ENCODE peak calls at places on chromosome 14, in nine cellular contexts. L, E, T, Z, B, V, X, U and M are unnamed samples.

GRCh38 chr14:100761481-100761880 is 34.8 kb downstream of the DLK1 start:
- DNase-seq in L (no peak), E (no peak), T (no peak), Z (no peak), B (no peak), V (no peak), X (no peak), U (no peak), M (no peak)

GRCh38 chr14:100388137-100389050 is 65.3 kb downstream of the SLC25A47 start:
- DNase-seq in L (no peak), E (no peak), T (no peak), Z (no peak), B (no peak), V (no peak), X (no peak), U (no peak), M (no peak)

GRCh38 chr14:44945264-44945663 is 16.5 kb downstream of the KLHL28 start:
- DNase-seq in L (no peak), E (no peak), T (no peak), Z (no peak), B (no peak), V (no peak), X (no peak), U (no peak), M (no peak)

GRCh38 chr14:99055816-99056215 is 216.2 kb downstream of the BCL11B start:
- DNase-seq in L (no peak), E (no peak), T (no peak), Z (no peak), B (no peak), V (no peak), X (no peak), U (no peak), M (peak; percentile 3)

GRCh38 chr14:79514700-79515099 is 696.6 kb downstream of the DIO2 start:
- DNase-seq in L (no peak), E (no peak), T (no peak), Z (no peak), B (no peak), V (no peak), X (no peak), U (no peak), M (no peak)

GRCh38 chr14:83260751-83261150 is 1727.1 kb upstream of the SEL1L start:
- DNase-seq in L (no peak), E (no peak), T (no peak), Z (no peak), B (no peak), V (no peak), X (no peak), U (no peak), M (no peak)

GRCh38 chr14:94407906-94408305 is 19.5 kb upstream of the SERPINA1 start:
- DNase-seq in L (no peak), E (no peak), T (no peak), Z (no peak), B (no peak), V (no peak), X (no peak), U (no peak), M (no peak)

GRCh38 chr14:63308723-63309317 is 9.9 kb downstream of the GPHB5 start:
- DNase-seq in L (no peak), E (no peak), T (no peak), Z (no peak), B (no peak), V (no peak), X (peak; percentile 79), U (no peak), M (no peak)

GRCh38 chr14:70189678-70190077 is 927 bp upstream of the SLC8A3 start:
- DNase-seq in L (no peak), E (no peak), T (no peak), Z (no peak), B (no peak), V (no peak), X (no peak), U (no peak), M (no peak)

GRCh38 chr14:71597289-71597920 is 334.8 kb upstream of the RGS6 start:
- DNase-seq in L (no peak), E (no peak), T (no peak), Z (no peak), B (no peak), V (no peak), X (no peak), U (no peak), M (no peak)
- H3K27ac ChIP-seq in L (no peak overlapping the region), E (no peak overlapping the region), T (no peak overlapping the region), Z (no peak overlapping the region), B (no peak overlapping the region), V (peak overlapping the region; percentile 52), X (no peak overlapping the region), U (no peak overlapping the region), M (no peak overlapping the region)

DNA sequence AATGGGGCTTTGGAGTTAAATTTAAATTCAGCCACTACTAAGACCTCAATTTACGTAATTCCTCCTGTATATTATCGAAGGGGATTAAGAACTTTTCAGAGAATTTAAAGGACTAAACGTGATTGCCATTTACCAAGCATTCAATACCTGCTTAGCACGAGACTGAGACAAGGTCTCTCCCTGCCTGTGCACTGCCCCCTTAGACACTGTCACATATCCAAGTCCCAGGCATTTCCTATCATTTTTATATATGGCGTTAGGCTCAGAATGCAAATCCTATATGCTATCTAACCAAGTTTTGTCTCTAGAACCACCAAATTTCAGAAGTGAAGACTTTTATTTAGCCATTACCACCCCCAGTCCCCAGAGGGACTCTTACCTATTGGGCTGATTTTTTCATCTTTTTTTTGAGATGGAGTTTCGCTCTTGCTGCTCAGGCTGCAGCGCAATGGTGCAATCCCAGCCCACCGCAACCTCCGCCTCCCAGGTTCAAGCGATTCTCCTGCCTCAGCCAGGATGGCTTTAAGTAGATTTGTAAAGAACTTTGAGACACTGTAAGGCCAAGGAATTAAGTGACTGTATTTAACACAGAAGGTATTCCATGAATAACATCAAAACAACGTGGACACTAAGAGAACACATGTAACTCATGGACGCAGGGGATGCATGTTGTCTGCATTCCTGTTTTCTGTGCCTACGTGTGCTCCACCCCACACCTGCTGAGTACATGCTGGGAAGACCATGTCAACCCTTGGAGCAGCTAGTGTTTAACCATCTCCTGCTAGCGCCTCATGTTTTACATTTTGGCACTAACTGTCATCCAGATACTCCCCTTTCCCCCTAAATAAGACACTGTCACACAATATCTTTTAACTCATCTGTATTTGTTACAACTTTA is 6.4 kb downstream of the HSP90AA1 start:
- DNase-seq in L (no peak), E (no peak), T (no peak), Z (no peak), B (no peak), V (peak; percentile 24), X (peak; percentile 75), U (no peak), M (no peak)
- H3K36me3 ChIP-seq in L (peaks cover 75% of the 10 kb centered on the region), E (peaks cover 82% of the 10 kb centered on the region), T (peaks cover 76% of the 10 kb centered on the region), Z (peaks cover 72% of the 10 kb centered on the region), B (peaks cover 77% of the 10 kb centered on the region), V (peaks cover 74% of the 10 kb centered on the region), X (peaks cover 70% of the 10 kb centered on the region), U (peaks cover 35% of the 10 kb centered on the region), M (peaks cover 61% of the 10 kb centered on the region)

GRCh38 chr14:54672181-54672580 is 105.3 kb downstream of the SAMD4A start:
- DNase-seq in L (no peak), E (no peak), T (no peak), Z (no peak), B (no peak), V (no peak), X (no peak), U (no peak), M (no peak)
- H3K27ac ChIP-seq in L (no peak overlapping the region), E (peak overlapping the region; percentile 87), T (peak overlapping the region; percentile 84), Z (no peak overlapping the region), B (peak overlapping the region; percentile 88), V (no peak overlapping the region), X (no peak overlapping the region), U (no peak overlapping the region), M (no peak overlapping the region)

GRCh38 chr14:77752799-77753516 is 8.0 kb downstream of the SNW1 start:
- DNase-seq in L (no peak), E (no peak), T (no peak), Z (no peak), B (no peak), V (no peak), X (no peak), U (no peak), M (no peak)
- H3K36me3 ChIP-seq in L (peaks cover 73% of the 10 kb centered on the region), E (peaks cover 83% of the 10 kb centered on the region), T (peaks cover 79% of the 10 kb centered on the region), Z (peaks cover 69% of the 10 kb centered on the region), B (peaks cover 76% of the 10 kb centered on the region), V (peaks cover 74% of the 10 kb centered on the region), X (peaks cover 54% of the 10 kb centered on the region), U (peaks cover 11% of the 10 kb centered on the region), M (peaks cover 81% of the 10 kb centered on the region)

GRCh38 chr14:59576332-59577294 is at the start of gene CCDC175:
- DNase-seq in L (peak; percentile 93), E (peak; percentile 61), T (peak; percentile 74), Z (peak; percentile 93), B (peak; percentile 84), V (peak; percentile 95), X (peak; percentile 97), U (peak; percentile 79), M (peak; percentile 62)
- H3K27ac ChIP-seq in L (no peak within 1 kb of the TSS), E (no peak within 1 kb of the TSS), T (no peak within 1 kb of the TSS), Z (no peak within 1 kb of the TSS), B (no peak within 1 kb of the TSS), V (no peak within 1 kb of the TSS), X (no peak within 1 kb of the TSS), U (no peak within 1 kb of the TSS), M (no peak within 1 kb of the TSS)

DNA sequence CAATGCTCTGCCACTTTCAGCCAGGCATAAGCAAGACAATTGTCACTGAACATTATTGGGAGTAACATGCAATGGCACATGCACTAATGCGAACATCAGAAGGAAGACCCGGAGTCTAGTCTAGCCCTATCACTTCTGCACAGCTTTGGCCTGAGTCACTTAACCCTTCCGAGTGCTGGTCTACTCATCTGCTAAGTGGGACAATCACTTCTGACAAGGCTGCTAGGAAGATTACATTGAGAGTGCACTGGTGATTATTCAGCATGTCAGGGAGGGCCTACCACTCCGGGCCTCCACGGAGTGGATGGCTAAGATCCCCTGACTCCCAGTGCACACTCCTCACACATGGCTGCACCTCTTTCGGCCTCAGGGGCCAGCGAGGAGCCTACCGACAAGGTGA is 240.9 kb downstream of the DPF3 start:
- DNase-seq in L (no peak), E (no peak), T (no peak), Z (no peak), B (no peak), V (no peak), X (no peak), U (no peak), M (no peak)
- H3K36me3 ChIP-seq in L (no peaks in the 10 kb centered on the region), E (no peaks in the 10 kb centered on the region), T (no peaks in the 10 kb centered on the region), Z (no peaks in the 10 kb centered on the region), B (no peaks in the 10 kb centered on the region), V (no peaks in the 10 kb centered on the region), X (no peaks in the 10 kb centered on the region), U (no peaks in the 10 kb centered on the region), M (no peaks in the 10 kb centered on the region)

GRCh38 chr14:90467501-90467900 is 70.7 kb downstream of the CALM1 start:
- DNase-seq in L (no peak), E (no peak), T (no peak), Z (no peak), B (no peak), V (no peak), X (no peak), U (no peak), M (no peak)

GRCh38 chr14:90461425-90461824 is 64.6 kb downstream of the CALM1 start:
- DNase-seq in L (no peak), E (no peak), T (no peak), Z (no peak), B (no peak), V (no peak), X (no peak), U (no peak), M (no peak)

GRCh38 chr14:90458536-90458935 is 61.7 kb downstream of the CALM1 start:
- DNase-seq in L (no peak), E (no peak), T (no peak), Z (no peak), B (no peak), V (no peak), X (no peak), U (no peak), M (no peak)

GRCh38 chr14:90460136-90460535 is 63.3 kb downstream of the CALM1 start:
- DNase-seq in L (no peak), E (no peak), T (no peak), Z (no peak), B (no peak), V (no peak), X (no peak), U (no peak), M (no peak)

GRCh38 chr14:90464481-90464880 is 67.7 kb downstream of the CALM1 start:
- DNase-seq in L (no peak), E (no peak), T (no peak), Z (no peak), B (no peak), V (no peak), X (no peak), U (no peak), M (no peak)
- H3K27ac ChIP-seq in L (no peak overlapping the region), E (no peak overlapping the region), T (no peak overlapping the region), Z (no peak overlapping the region), B (no peak overlapping the region), V (no peak overlapping the region), X (no peak overlapping the region), U (no peak overlapping the region), M (no peak overlapping the region)